ENCODE peak calls at places on chromosomes 1 and 21, in six cellular contexts. B is PC-3, K is fibroblast of lung, N is GM06990, O is fibroblast of the aortic adventitia, A is WERI-Rb-1. H is an unnamed sample.

GRCh38 chr1:1308756-1309524 is 543 bp downstream of the PUSL1 start:
- DNase-seq in B (peak; percentile 50), K (no peak), N (no peak), O (no peak), A (peak; percentile 43), H (no peak)

GRCh38 chr21:34534522-34534921 is 22.5 kb upstream of the KCNE1 start:
- DNase-seq in B (no peak), K (peak; percentile 70), N (no peak), O (peak; percentile 46), A (no peak), H (peak; percentile 51)

GRCh38 chr1:83813571-83813970 is 185.4 kb downstream of the TTLL7 start:
- DNase-seq in B (no peak), K (no peak), N (no peak), O (no peak), A (no peak), H (no peak)

GRCh38 chr1:154998818-154999650 is 3.6 kb upstream of the ZBTB7B start:
- DNase-seq in B (peak; percentile 77), K (peak; percentile 59), N (peak; percentile 85), O (peak; percentile 77), A (peak; percentile 97), H (peak; percentile 70)

GRCh38 chr1:225754940-225755635 is 22.5 kb upstream of the SRP9 start:
- DNase-seq in B (peak; percentile 81), K (peak; percentile 97), N (no peak), O (peak; percentile 96), A (peak; percentile 55), H (peak; percentile 93)

GRCh38 chr1:219438386-219438785 is 174.5 kb downstream of the ZC3H11B start:
- DNase-seq in B (no peak), K (no peak), N (no peak), O (no peak), A (no peak), H (no peak)

GRCh38 chr1:103106426-103107321 is 1.6 kb downstream of the COL11A1 start:
- DNase-seq in B (peak; percentile 70), K (peak; percentile 68), N (no peak), O (peak; percentile 57), A (peak; percentile 33), H (no peak)

GRCh38 chr21:44377922-44378645 is 24.7 kb downstream of the TRPM2 start:
- DNase-seq in B (no peak), K (no peak), N (no peak), O (no peak), A (peak; percentile 4), H (no peak)

GRCh38 chr1:230381564-230381963 is 44.6 kb downstream of the PGBD5 start:
- DNase-seq in B (no peak), K (no peak), N (no peak), O (no peak), A (no peak), H (no peak)

GRCh38 chr1:158203693-158204457 is 23.2 kb downstream of the CD1D start:
- DNase-seq in B (peak; percentile 80), K (peak; percentile 49), N (no peak), O (peak; percentile 82), A (peak; percentile 37), H (peak; percentile 82)

GRCh38 chr1:242467556-242468145 is 56.8 kb downstream of the PLD5 start:
- DNase-seq in B (peak; percentile 87), K (peak; percentile 18), N (no peak), O (peak; percentile 31), A (peak; percentile 75), H (peak; percentile 9)

GRCh38 chr1:14968251-14968812 is 185.2 kb upstream of the TMEM51 start:
- DNase-seq in B (peak; percentile 75), K (peak; percentile 91), N (no peak), O (peak; percentile 88), A (no peak), H (peak; percentile 89)

GRCh38 chr1:213987422-213987875 is 324 bp upstream of the PROX1 start:
- DNase-seq in B (peak; percentile 30), K (no peak), N (no peak), O (no peak), A (no peak), H (peak; percentile 39)

GRCh38 chr1:182309631-182310351 is 81.8 kb downstream of the GLUL start:
- DNase-seq in B (no peak), K (peak; percentile 5), N (no peak), O (no peak), A (no peak), H (no peak)

GRCh38 chr21:34845521-34846213 is 176.9 kb downstream of the CLIC6 start:
- DNase-seq in B (peak; percentile 95), K (peak; percentile 95), N (peak; percentile 58), O (peak; percentile 87), A (no peak), H (peak; percentile 76)

GRCh38 chr1:25556791-25557476 is 13.5 kb downstream of the LDLRAP1 start:
- DNase-seq in B (peak; percentile 49), K (peak; percentile 57), N (no peak), O (peak; percentile 79), A (no peak), H (peak; percentile 62)

GRCh38 chr1:199396456-199396855 is 631.1 kb upstream of the NR5A2 start:
- DNase-seq in B (no peak), K (peak; percentile 4), N (no peak), O (peak; percentile 48), A (no peak), H (no peak)

GRCh38 chr1:151372411-151372934 is at the start of gene SELENBP1:
- DNase-seq in B (peak; percentile 85), K (peak; percentile 60), N (no peak), O (peak; percentile 84), A (peak; percentile 62), H (peak; percentile 91)

GRCh38 chr21:41767606-41768370 is 936 bp upstream of the RIPK4 start:
- DNase-seq in B (peak; percentile 79), K (peak; percentile 32), N (no peak), O (peak; percentile 8), A (no peak), H (peak; percentile 33)

GRCh38 chr21:34129039-34129891 is 55.9 kb downstream of the MRPS6 start:
- DNase-seq in B (peak; percentile 14), K (peak; percentile 89), N (no peak), O (peak; percentile 88), A (no peak), H (peak; percentile 91)

GRCh38 chr1:226545806-226546596 is 2.6 kb upstream of the STUM start:
- DNase-seq in B (no peak), K (no peak), N (no peak), O (no peak), A (no peak), H (no peak)

GRCh38 chr1:245365071-245365470 is 210.3 kb downstream of the KIF26B start:
- DNase-seq in B (no peak), K (no peak), N (no peak), O (no peak), A (no peak), H (no peak)

GRCh38 chr1:181106479-181106878 is 18.0 kb downstream of the IER5 start:
- DNase-seq in B (peak; percentile 45), K (no peak), N (no peak), O (no peak), A (no peak), H (no peak)
- TF ChIP-seq CTCF in B (no peak), K (no peak), N (no peak), O (no peak), A (no peak), H (no peak)

GRCh38 chr1:19384772-19385187 is 72.7 kb downstream of the SLC66A1 start:
- DNase-seq in B (no peak), K (no peak), N (no peak), O (no peak), A (no peak), H (no peak)

GRCh38 chr1:19385236-19385635 is 73.1 kb downstream of the SLC66A1 start:
- DNase-seq in B (no peak), K (no peak), N (no peak), O (no peak), A (no peak), H (no peak)

GRCh38 chr1:19385869-19386591 is 73.9 kb downstream of the SLC66A1 start:
- DNase-seq in B (no peak), K (peak; percentile 71), N (no peak), O (peak; percentile 93), A (no peak), H (peak; percentile 61)

GRCh38 chr1:19388980-19389379 is 76.9 kb downstream of the SLC66A1 start:
- DNase-seq in B (no peak), K (no peak), N (no peak), O (no peak), A (no peak), H (no peak)

GRCh38 chr1:19387045-19387467 is 74.9 kb downstream of the SLC66A1 start:
- DNase-seq in B (no peak), K (no peak), N (no peak), O (no peak), A (no peak), H (no peak)
- TF ChIP-seq CTCF in B (no peak), K (no peak), N (no peak), O (no peak), A (peak; percentile 8), H (no peak)

GRCh38 chr21:29333355-29333746 is 34.6 kb downstream of the BACH1 start:
- DNase-seq in B (no peak), K (no peak), N (no peak), O (no peak), A (no peak), H (no peak)

GRCh38 chr21:29334717-29335428 is 36.2 kb downstream of the BACH1 start:
- DNase-seq in B (no peak), K (peak; percentile 94), N (no peak), O (peak; percentile 67), A (no peak), H (peak; percentile 39)

GRCh38 chr21:29332461-29333354 is 34.0 kb downstream of the BACH1 start:
- DNase-seq in B (peak; percentile 42), K (peak; percentile 83), N (no peak), O (peak; percentile 41), A (no peak), H (no peak)

GRCh38 chr21:29338256-29338655 is 39.5 kb downstream of the BACH1 start:
- DNase-seq in B (no peak), K (no peak), N (no peak), O (no peak), A (no peak), H (no peak)

DNA sequence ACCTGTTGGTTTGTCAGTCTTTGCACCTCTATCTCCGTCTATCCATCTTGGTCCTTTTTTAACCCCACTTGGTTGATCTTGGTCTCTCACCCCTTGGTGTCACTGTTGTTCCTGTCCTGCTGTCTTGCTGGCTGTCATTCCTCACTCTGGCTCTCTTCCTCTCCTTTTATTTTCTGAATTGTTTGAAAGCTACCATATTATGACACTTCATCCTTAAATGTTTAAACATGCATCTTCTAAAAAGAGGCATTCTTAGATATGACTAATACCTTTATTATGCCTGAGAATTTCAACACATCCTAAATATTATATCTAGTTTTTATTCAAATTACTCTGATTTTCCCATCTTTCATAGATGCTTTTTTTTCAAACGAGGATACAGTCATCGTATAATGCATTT is 37.0 kb downstream of the BACH1 start:
- DNase-seq in B (peak; percentile 25), K (peak; percentile 46), N (no peak), O (peak; percentile 45), A (no peak), H (peak; percentile 47)
- TF ChIP-seq CTCF in B (peak; percentile 38), K (no peak), N (no peak), O (no peak), A (peak; percentile 20), H (no peak)

DNA sequence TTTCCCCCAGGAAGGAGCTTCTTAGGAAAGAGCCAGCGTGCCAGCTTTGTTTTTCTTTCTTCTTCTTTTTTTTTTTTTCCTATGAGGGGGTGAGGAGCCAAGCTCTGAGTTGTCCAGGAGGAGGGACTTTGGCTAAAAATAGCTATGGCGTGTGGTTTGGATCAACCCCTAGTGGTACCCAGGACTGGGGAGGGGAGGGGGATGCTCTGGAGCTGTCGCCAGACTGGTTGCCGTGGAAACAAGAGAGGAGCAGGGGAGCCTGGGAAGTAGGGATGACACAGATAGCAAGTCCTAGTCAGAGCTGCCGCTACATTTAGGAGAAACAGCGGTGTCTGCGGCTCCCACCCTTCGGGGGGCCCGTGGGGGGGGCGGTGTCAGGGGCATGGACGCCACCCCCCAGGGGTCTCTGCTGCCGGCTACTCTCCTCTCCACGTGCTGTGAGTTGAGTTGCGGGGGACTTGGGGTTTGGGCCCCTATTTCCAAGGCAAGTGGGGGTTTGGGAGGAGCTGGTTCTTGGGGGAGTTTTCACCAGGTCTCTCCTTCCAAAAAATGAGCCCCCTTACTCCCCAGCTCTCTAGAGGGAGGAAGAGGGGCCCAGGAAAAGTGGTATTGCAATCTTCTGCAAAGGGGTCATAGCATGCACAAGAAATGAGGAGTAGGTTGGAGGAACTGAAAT is at the start of gene KCNJ9:
- DNase-seq in B (no peak), K (peak; percentile 37), N (no peak), O (peak; percentile 40), A (no peak), H (peak; percentile 47)
- TF ChIP-seq CTCF in B (no peak), K (no peak), N (no peak), O (no peak), A (no peak), H (no peak)